ENCODE peak calls at places on chromosomes 6 and 20, in ten cellular contexts. Y, O, H, P, E, G, M, K, D and I are unnamed samples.

GRCh38 chr6:84489598-84489997 is 262.2 kb upstream of the CEP162 start:
- DNase-seq in M (no peak), D (no peak), K (no peak), G (no peak), O (no peak), H (no peak), Y (no peak), P (no peak), E (no peak), I (no peak)

GRCh38 chr6:127832381-127832780 is 68.5 kb downstream of the THEMIS start:
- DNase-seq in H (no peak), G (no peak), M (no peak), P (no peak), E (no peak), O (no peak), Y (no peak), D (no peak), K (no peak), I (no peak)

GRCh38 chr6:151716446-151717047 is 90.9 kb upstream of the ESR1 start:
- DNase-seq in G (no peak), O (no peak), M (no peak), H (no peak), D (no peak), E (no peak), Y (no peak), K (no peak), P (no peak), I (no peak)

GRCh38 chr20:50844430-50845100 is 49.7 kb downstream of the BCAS4 start:
- DNase-seq in D (no peak), E (peak), G (peak), K (peak), O (peak), M (no peak), H (peak), P (no peak), Y (peak), I (no peak)

GRCh38 chr6:13259393-13259792 is 68.9 kb downstream of the TBC1D7 start:
- DNase-seq in E (no peak), K (no peak), G (no peak), M (no peak), Y (no peak), D (no peak), H (no peak), O (no peak), P (no peak), I (no peak)

GRCh38 chr6:169274761-169275160 is 21.1 kb upstream of the THBS2 start:
- DNase-seq in G (no peak), Y (peak), K (no peak), O (no peak), M (no peak), D (no peak), E (peak), H (no peak), P (no peak), I (no peak)

GRCh38 chr6:43172127-43173007 is 1.3 kb downstream of the SRF start:
- DNase-seq in K (no peak), D (no peak), E (peak), M (peak), O (peak), H (peak), Y (peak), P (peak), G (no peak), I (no peak)

GRCh38 chr20:31605902-31606677 is 1.0 kb downstream of the ID1 start:
- DNase-seq in P (peak), M (no peak), Y (peak), D (no peak), K (no peak), E (peak), H (peak), G (no peak), O (peak), I (no peak)

GRCh38 chr6:100099189-100100074 is 105.4 kb upstream of the MCHR2 start:
- DNase-seq in Y (peak), P (no peak), G (peak), M (no peak), K (no peak), D (no peak), H (no peak), O (peak), E (peak), I (no peak)

GRCh38 chr6:107811591-107812218 is 12.4 kb downstream of the SCML4 start:
- DNase-seq in G (no peak), H (no peak), D (no peak), P (no peak), O (no peak), Y (peak), M (no peak), K (no peak), E (no peak), I (no peak)

GRCh38 chr6:125951323-125951722 is 5.2 kb upstream of the HINT3 start:
- DNase-seq in Y (peak), E (no peak), K (no peak), H (no peak), G (no peak), O (no peak), M (no peak), D (no peak), P (no peak), I (no peak)

GRCh38 chr6:139500977-139501376 is 126.5 kb upstream of the CITED2 start:
- DNase-seq in M (no peak), E (no peak), O (no peak), Y (no peak), D (no peak), H (no peak), K (no peak), G (no peak), P (no peak), I (no peak)

GRCh38 chr6:84371681-84372080 is 144.2 kb upstream of the CEP162 start:
- DNase-seq in E (no peak), G (no peak), H (no peak), Y (no peak), K (no peak), M (no peak), D (no peak), O (no peak), P (no peak), I (no peak)

GRCh38 chr20:2599265-2600060 is 53.0 kb upstream of the NOP56 start:
- DNase-seq in O (no peak), H (no peak), G (no peak), P (no peak), D (no peak), E (no peak), K (no peak), Y (no peak), M (no peak), I (no peak)

DNA sequence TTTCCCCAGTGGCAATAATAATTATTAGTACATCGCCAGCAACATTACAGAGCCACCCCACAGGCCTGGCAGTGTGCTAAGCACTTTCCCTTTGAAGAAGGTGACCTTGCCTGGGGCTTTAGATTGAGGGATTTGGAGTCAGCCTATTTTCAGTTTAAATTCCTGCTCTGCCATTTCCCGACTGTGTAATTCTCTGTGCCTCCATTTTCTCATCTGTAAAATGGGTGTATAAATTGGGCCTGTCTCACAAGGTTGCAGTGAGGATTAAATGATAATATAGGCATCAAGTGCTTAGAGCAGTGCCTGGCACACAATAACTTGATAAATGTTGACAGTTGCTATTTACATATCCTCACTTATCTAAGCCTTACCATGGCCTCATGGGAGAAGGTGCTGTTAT is 5.0 kb upstream of the SCRT2 start:
- DNase-seq in M (no peak), H (no peak), D (no peak), G (no peak), Y (no peak), P (no peak), K (no peak), E (no peak), O (no peak), I (no peak)
- TF ChIP-seq CTCF in M (no peak), H (no peak), D (no peak), G (no peak), Y (no peak), P (no peak), K (no peak), E (no peak), O (no peak), I (no peak)

DNA sequence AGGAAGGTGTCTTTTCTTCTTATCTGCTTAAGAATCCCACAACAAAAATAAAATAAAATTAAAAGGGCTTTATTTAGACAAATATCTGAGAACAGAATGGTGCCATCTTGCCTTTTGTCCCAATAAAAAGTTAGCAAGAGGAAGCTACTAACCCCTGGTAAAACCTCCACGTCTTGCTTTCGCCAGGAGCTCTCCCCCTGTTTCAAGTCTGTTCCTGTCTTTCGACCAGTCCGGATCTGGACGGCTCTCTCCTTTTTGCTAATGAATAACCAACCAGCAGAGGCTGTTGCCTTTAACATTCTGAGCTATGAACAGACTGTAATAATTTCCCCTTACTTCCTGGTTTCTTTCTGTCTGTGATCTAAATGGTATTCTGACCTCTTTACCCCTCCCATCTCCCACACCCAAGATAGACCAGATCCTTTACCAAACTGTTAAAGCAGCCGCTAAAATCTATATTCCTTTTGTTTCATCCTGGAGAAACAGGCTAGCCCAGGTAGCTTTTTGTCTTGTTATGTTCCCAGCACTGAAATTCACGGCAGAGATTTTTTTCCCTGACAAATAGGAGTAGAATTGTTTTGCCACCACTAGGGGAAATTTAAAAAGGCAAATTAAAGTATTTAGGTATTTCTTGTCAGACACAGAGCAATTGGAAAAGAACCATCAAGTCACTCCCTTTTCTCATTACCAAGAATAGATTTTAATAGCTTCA is at the start of gene FRK:
- DNase-seq in P (no peak), D (no peak), M (peak), G (peak), Y (peak), K (no peak), H (peak), O (peak), E (peak), I (no peak)
- TF ChIP-seq CTCF in P (no peak), D (peak), M (peak), G (peak), Y (peak), K (peak), H (no peak), O (no peak), E (peak), I (no peak)

GRCh38 chr6:79608334-79609224 is 22.6 kb upstream of the SH3BGRL2 start:
- DNase-seq in K (no peak), M (no peak), Y (no peak), O (no peak), E (no peak), H (peak), P (no peak), D (no peak), G (no peak), I (no peak)

GRCh38 chr6:79612918-79613317 is 18.2 kb upstream of the SH3BGRL2 start:
- DNase-seq in P (no peak), Y (no peak), E (no peak), G (no peak), K (no peak), O (no peak), D (no peak), H (no peak), M (no peak), I (no peak)

GRCh38 chr6:79612457-79612856 is 18.7 kb upstream of the SH3BGRL2 start:
- DNase-seq in Y (no peak), O (no peak), E (no peak), P (no peak), D (no peak), H (no peak), K (no peak), G (no peak), M (no peak), I (no peak)

GRCh38 chr6:79609225-79609595 is 21.9 kb upstream of the SH3BGRL2 start:
- DNase-seq in H (no peak), G (no peak), M (no peak), K (no peak), O (no peak), E (no peak), D (no peak), P (no peak), Y (no peak), I (no peak)

GRCh38 chr6:79610301-79611009 is 20.7 kb upstream of the SH3BGRL2 start:
- DNase-seq in P (no peak), M (no peak), K (no peak), G (no peak), H (peak), D (no peak), O (no peak), Y (no peak), E (no peak), I (no peak)
- TF ChIP-seq CTCF in P (no peak), M (no peak), K (no peak), G (no peak), H (no peak), D (no peak), O (no peak), Y (no peak), E (no peak), I (no peak)

GRCh38 chr20:63858393-63859165 is 2.7 kb upstream of the ABHD16B start:
- DNase-seq in H (no peak), G (no peak), E (peak), K (no peak), P (no peak), D (no peak), O (peak), Y (peak), M (no peak), I (no peak)
- TF ChIP-seq CTCF in H (no peak), G (no peak), E (peak), K (peak), P (no peak), D (peak), O (peak), Y (peak), M (no peak), I (peak)

GRCh38 chr6:157034433-157035230 is 257.5 kb downstream of the ARID1B start:
- DNase-seq in H (no peak), K (no peak), E (peak), O (peak), Y (peak), P (no peak), D (no peak), M (no peak), G (peak), I (no peak)
- TF ChIP-seq CTCF in H (no peak), K (peak), E (peak), O (peak), Y (peak), P (peak), D (peak), M (peak), G (peak), I (peak)

GRCh38 chr6:52654592-52654991 is 16.3 kb upstream of the TMEM14A start:
- DNase-seq in M (no peak), P (no peak), G (no peak), H (no peak), O (no peak), K (no peak), E (no peak), D (no peak), Y (no peak), I (no peak)

GRCh38 chr6:52653151-52653550 is 17.8 kb upstream of the TMEM14A start:
- DNase-seq in M (no peak), Y (no peak), E (no peak), D (no peak), H (no peak), O (no peak), K (no peak), G (no peak), P (no peak), I (no peak)

GRCh38 chr6:52654007-52654406 is 16.9 kb upstream of the TMEM14A start:
- DNase-seq in K (no peak), H (no peak), O (no peak), D (no peak), M (no peak), Y (no peak), E (no peak), P (no peak), G (no peak), I (no peak)

GRCh38 chr6:52649521-52649920 is 21.4 kb upstream of the TMEM14A start:
- DNase-seq in Y (no peak), G (no peak), P (no peak), M (no peak), H (no peak), E (no peak), O (no peak), K (no peak), D (no peak), I (no peak)

DNA sequence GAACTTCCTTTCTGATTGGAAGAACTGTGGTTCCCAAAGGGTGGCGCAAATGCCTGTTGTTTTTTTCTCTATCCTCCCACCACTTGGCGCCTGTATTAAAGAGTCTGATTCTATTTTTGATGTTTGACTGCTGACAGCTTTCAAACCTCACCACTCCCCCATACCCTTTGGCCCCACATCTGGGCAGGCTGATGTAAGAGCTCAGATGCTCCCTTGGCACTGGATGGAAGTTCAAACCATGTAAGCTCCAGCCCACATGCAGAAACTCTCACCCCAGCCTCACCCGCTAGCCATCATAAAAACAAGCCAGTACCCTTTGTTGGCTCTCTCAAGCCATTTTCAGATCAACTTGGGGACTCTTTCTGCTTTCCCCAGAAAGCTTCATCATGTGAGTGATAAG is 20.0 kb upstream of the TMEM14A start:
- DNase-seq in Y (peak), E (peak), G (no peak), H (no peak), O (no peak), P (no peak), D (no peak), K (no peak), M (no peak), I (no peak)
- TF ChIP-seq CTCF in Y (no peak), E (no peak), G (no peak), H (no peak), O (no peak), P (no peak), D (no peak), K (no peak), M (no peak), I (no peak)

GRCh38 chr6:89412071-89413005 is at the start of gene RRAGD:
- DNase-seq in G (peak), O (no peak), E (no peak), P (peak), D (no peak), Y (no peak), K (peak), H (peak), M (peak), I (peak)
- TF ChIP-seq CTCF in G (no peak), O (no peak), E (no peak), P (no peak), D (no peak), Y (no peak), K (no peak), H (no peak), M (no peak), I (no peak)

DNA sequence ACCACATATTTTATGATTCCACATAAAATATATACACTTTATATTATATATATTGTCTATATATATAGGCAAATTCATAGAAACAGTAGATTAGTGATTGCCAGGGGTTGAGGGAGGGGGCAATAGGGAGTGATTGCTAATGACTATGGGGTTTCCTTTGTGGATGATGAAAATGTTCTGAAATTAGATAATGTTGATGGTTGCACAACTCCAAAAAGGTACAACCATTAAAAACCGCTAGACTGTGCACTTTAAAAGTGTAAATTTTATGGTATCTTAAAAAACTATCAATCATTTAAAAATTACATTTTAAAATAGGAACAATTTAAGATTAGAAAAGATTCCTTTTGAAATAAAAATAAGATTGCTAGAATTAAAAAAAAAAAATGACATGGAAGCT is 23.8 kb upstream of the CEP85L start:
- DNase-seq in G (no peak), M (no peak), P (no peak), K (no peak), Y (no peak), O (no peak), H (no peak), E (no peak), D (no peak), I (no peak)
- TF ChIP-seq CTCF in G (no peak), M (no peak), P (no peak), K (no peak), Y (no peak), O (no peak), H (no peak), E (no peak), D (no peak), I (no peak)

DNA sequence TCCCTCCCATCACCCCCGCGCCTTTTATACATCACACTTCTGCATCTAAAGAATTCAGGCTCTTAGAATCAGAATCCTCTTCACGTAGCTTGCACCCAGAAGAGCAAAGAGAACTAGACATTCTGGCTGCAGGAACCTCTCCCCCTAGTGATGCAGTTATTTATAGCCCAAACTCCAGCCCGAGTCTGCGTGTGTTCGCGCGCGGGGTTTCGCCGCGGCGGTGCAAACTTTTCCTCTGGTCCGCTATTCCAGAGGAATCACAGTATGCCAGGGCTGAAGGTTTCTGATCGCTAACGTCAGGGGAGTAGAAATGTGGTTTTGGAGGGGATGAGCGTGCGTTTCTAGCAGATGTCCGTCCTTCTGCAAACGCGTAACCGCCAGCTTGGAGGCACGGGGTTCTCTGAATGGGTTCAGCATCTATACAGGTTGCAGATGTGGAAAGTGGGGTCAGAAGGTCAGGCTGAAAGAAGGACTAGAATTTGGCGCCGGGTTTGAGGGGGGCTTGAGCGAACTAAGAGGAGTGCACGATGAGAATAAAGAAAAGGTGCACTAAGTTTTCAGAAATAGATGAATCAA is 1.9 kb downstream of the EPHA7 start:
- DNase-seq in D (no peak), Y (peak), O (peak), M (no peak), G (no peak), E (peak), P (peak), K (no peak), H (no peak), I (no peak)
- TF ChIP-seq CTCF in D (no peak), Y (no peak), O (peak), M (no peak), G (no peak), E (peak), P (no peak), K (no peak), H (no peak), I (peak)

DNA sequence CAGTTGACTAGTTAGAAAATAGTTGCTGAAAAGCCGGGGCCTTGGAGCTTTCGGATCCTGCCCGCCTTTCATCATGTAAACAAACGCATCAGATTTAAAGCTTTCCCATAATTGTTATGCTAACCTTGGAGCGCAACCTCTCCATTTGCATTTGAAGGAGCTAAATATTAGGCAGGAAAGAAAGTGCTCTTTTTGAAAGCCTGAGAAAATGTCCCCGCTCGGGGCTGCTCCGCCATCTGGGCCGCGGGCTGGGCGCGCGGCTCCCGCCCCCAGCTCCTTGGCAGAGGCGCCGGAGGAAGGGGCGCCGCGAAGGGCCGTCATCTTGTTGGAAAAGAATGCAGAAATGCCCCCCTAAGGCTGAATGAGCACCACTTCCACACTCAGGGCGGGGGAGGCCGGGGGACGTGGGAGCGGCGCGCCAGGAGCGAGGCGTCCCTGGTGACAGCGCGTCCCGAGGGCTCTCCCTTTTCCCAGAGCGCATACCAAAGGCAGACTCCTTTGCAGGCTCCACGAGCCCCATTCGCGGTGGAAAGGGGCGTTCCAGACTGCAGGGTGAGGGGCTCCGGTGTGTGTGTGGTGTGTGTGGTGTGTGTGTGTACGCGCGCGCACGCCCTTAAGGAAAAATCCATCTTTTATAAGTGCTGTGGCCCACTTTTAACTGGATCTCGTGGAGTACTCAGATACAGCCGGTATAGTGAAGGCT is 145.6 kb upstream of the ID4 start:
- DNase-seq in O (no peak), M (peak), K (no peak), P (no peak), E (peak), H (no peak), D (no peak), Y (peak), G (no peak), I (no peak)
- TF ChIP-seq CTCF in O (no peak), M (no peak), K (no peak), P (no peak), E (no peak), H (no peak), D (no peak), Y (no peak), G (no peak), I (no peak)